ENCODE peak calls at places on chromosome 10, in six cellular contexts. One of them, this sample, is unnamed.

GRCh38 chr10:28842321-28842720 is 165.0 kb downstream of the BAMBI start:
- DNase-seq in hepatocyte: no peak
- DNase-seq in HepG2: no peak
- DNase-seq in SK-N-SH: no peak
- DNase-seq in lower lobe of right lung: no peak
- DNase-seq in RWPE1: no peak
- DNase-seq in this sample: no peak

GRCh38 chr10:99654791-99655190 is 4.5 kb upstream of the ENTPD7 start:
- DNase-seq in SK-N-SH: no peak
- DNase-seq in lower lobe of right lung: no peak
- DNase-seq in HepG2: no peak
- DNase-seq in RWPE1: peak; percentile 68
- DNase-seq in hepatocyte: no peak
- DNase-seq in this sample: no peak

GRCh38 chr10:118495499-118495898 is 99.9 kb downstream of the PRLHR start:
- DNase-seq in lower lobe of right lung: no peak
- DNase-seq in hepatocyte: no peak
- DNase-seq in HepG2: no peak
- DNase-seq in SK-N-SH: no peak
- DNase-seq in RWPE1: no peak
- DNase-seq in this sample: no peak

GRCh38 chr10:986881-987634 is 1.2 kb upstream of the GTPBP4 start:
- DNase-seq in lower lobe of right lung: no peak
- DNase-seq in hepatocyte: no peak
- DNase-seq in RWPE1: peak; percentile 50
- DNase-seq in SK-N-SH: no peak
- DNase-seq in HepG2: no peak
- DNase-seq in this sample: peak; percentile 92

GRCh38 chr10:130364631-130365030 is 228.4 kb downstream of the GLRX3 start:
- DNase-seq in hepatocyte: no peak
- DNase-seq in lower lobe of right lung: no peak
- DNase-seq in RWPE1: no peak
- DNase-seq in HepG2: no peak
- DNase-seq in SK-N-SH: no peak
- DNase-seq in this sample: no peak

GRCh38 chr10:125633517-125633999 is 49.4 kb downstream of the TEX36 start:
- DNase-seq in hepatocyte: no peak
- DNase-seq in HepG2: no peak
- DNase-seq in SK-N-SH: no peak
- DNase-seq in RWPE1: peak; percentile 28
- DNase-seq in lower lobe of right lung: no peak
- DNase-seq in this sample: no peak

GRCh38 chr10:72069751-72070501 is 18.4 kb downstream of the SPOCK2 start:
- DNase-seq in HepG2: no peak
- DNase-seq in SK-N-SH: no peak
- DNase-seq in hepatocyte: no peak
- DNase-seq in lower lobe of right lung: peak; percentile 31
- DNase-seq in RWPE1: no peak
- DNase-seq in this sample: no peak

GRCh38 chr10:71068811-71069411 is 143.5 kb upstream of the UNC5B start:
- DNase-seq in hepatocyte: no peak
- DNase-seq in SK-N-SH: peak; percentile 63
- DNase-seq in HepG2: no peak
- DNase-seq in lower lobe of right lung: no peak
- DNase-seq in RWPE1: peak; percentile 89
- DNase-seq in this sample: peak; percentile 95

GRCh38 chr10:129459762-129460539 is 7.1 kb upstream of the MGMT start:
- DNase-seq in RWPE1: no peak
- DNase-seq in HepG2: peak; percentile 61
- DNase-seq in SK-N-SH: no peak
- DNase-seq in lower lobe of right lung: no peak
- DNase-seq in hepatocyte: no peak
- DNase-seq in this sample: no peak

GRCh38 chr10:8051109-8051781 is 3.2 kb upstream of the GATA3 start:
- DNase-seq in RWPE1: no peak
- DNase-seq in lower lobe of right lung: no peak
- DNase-seq in hepatocyte: peak; percentile 24
- DNase-seq in SK-N-SH: peak; percentile 68
- DNase-seq in HepG2: no peak
- DNase-seq in this sample: peak; percentile 89

GRCh38 chr10:11110499-11110898 is 92.8 kb downstream of the CELF2 start:
- DNase-seq in hepatocyte: no peak
- DNase-seq in RWPE1: no peak
- DNase-seq in lower lobe of right lung: no peak
- DNase-seq in SK-N-SH: no peak
- DNase-seq in HepG2: no peak
- DNase-seq in this sample: no peak

GRCh38 chr10:88271736-88272135 is 311.4 kb downstream of the RNLS start:
- DNase-seq in lower lobe of right lung: no peak
- DNase-seq in hepatocyte: no peak
- DNase-seq in HepG2: no peak
- DNase-seq in SK-N-SH: no peak
- DNase-seq in RWPE1: no peak
- DNase-seq in this sample: no peak

GRCh38 chr10:99779335-99779734 is 3.1 kb upstream of the ABCC2 start:
- DNase-seq in HepG2: peak; percentile 76
- DNase-seq in SK-N-SH: no peak
- DNase-seq in RWPE1: peak; percentile 57
- DNase-seq in hepatocyte: peak; percentile 69
- DNase-seq in lower lobe of right lung: no peak
- DNase-seq in this sample: no peak

GRCh38 chr10:32415361-32415760 is 30.6 kb upstream of the CCDC7 start:
- DNase-seq in HepG2: no peak
- DNase-seq in hepatocyte: no peak
- DNase-seq in lower lobe of right lung: no peak
- DNase-seq in RWPE1: no peak
- DNase-seq in SK-N-SH: peak; percentile 38
- DNase-seq in this sample: no peak

GRCh38 chr10:4212111-4212635 is 427.2 kb upstream of the KLF6 start:
- DNase-seq in SK-N-SH: no peak
- DNase-seq in hepatocyte: no peak
- DNase-seq in RWPE1: no peak
- DNase-seq in HepG2: no peak
- DNase-seq in lower lobe of right lung: no peak
- DNase-seq in this sample: no peak

GRCh38 chr10:86293323-86293840 is 73.2 kb downstream of the GRID1 start:
- DNase-seq in hepatocyte: no peak
- DNase-seq in RWPE1: no peak
- DNase-seq in SK-N-SH: peak; percentile 14
- DNase-seq in HepG2: no peak
- DNase-seq in lower lobe of right lung: no peak
- DNase-seq in this sample: no peak

GRCh38 chr10:29297678-29298077 is 8.8 kb downstream of the LYZL1 start:
- DNase-seq in RWPE1: no peak
- DNase-seq in HepG2: no peak
- DNase-seq in SK-N-SH: no peak
- DNase-seq in hepatocyte: no peak
- DNase-seq in lower lobe of right lung: no peak
- DNase-seq in this sample: peak; percentile 37

GRCh38 chr10:55311823-55312431 is 510.9 kb upstream of the PCDH15 start:
- DNase-seq in RWPE1: peak; percentile 42
- DNase-seq in SK-N-SH: peak; percentile 14
- DNase-seq in hepatocyte: no peak
- DNase-seq in lower lobe of right lung: no peak
- DNase-seq in HepG2: no peak
- DNase-seq in this sample: no peak

DNA sequence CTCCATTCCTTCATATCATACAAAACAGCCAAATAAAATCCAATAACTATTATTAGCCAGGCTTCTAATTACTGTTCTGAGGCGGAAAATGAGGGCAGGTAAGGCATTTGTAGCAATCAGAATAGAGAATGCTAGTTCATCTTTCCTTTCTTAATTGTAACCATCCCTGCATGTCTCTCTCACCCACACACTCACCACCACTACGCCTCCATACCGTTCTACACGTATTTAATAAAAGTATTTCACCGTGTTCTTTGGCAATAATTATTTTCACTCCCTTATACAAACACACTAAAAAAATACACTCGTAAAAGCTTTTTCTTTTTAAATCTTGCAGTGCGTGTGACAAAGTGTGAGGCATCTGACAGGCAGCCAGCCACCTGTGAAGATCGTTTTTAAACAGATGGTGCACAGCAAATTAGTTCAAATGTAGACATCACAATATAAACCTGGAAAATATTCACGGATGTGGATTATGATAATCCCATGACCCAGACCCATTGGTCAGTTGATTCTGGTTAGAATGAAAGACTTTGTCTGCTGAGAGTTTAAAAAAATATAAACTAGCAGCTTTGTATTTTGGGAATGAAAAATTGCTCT is 653.6 kb downstream of the REEP3 start:
- DNase-seq in HepG2: no peak
- DNase-seq in RWPE1: no peak
- DNase-seq in SK-N-SH: no peak
- DNase-seq in lower lobe of right lung: no peak
- DNase-seq in hepatocyte: no peak
- DNase-seq in this sample: no peak
- TF ChIP-seq CTCF in HepG2: no peak
- TF ChIP-seq CTCF in RWPE1: no peak
- TF ChIP-seq CTCF in SK-N-SH: no peak
- TF ChIP-seq CTCF in lower lobe of right lung: no peak
- TF ChIP-seq CTCF in hepatocyte: no peak
- TF ChIP-seq CTCF in this sample: no peak

DNA sequence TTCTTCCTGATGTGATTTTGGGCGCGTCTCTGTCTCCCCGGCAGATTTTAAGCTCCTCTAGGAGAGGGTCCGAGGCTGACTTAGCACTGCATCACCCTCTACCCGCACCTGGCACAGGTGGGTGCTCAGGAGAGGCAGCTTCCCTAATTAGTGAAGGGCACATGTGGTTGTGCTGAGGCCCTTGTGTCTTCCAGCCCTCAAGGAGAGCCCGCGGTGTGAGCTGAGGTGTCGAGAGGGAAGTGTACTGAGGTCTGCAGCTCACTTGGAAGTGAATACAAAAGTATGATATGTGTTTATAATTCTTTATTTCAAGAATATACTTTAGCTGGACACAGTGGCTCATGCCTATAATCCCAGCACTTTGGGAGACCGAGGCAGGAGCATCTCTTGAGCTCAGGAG is 20.4 kb upstream of the JAKMIP3 start:
- DNase-seq in lower lobe of right lung: no peak
- DNase-seq in HepG2: no peak
- DNase-seq in RWPE1: no peak
- DNase-seq in hepatocyte: no peak
- DNase-seq in SK-N-SH: no peak
- DNase-seq in this sample: peak; percentile 61
- H3K27ac ChIP-seq in lower lobe of right lung: no peak overlapping the region
- H3K27ac ChIP-seq in HepG2: no peak overlapping the region
- H3K27ac ChIP-seq in RWPE1: no peak overlapping the region
- H3K27ac ChIP-seq in hepatocyte: no peak overlapping the region
- H3K27ac ChIP-seq in SK-N-SH: no peak overlapping the region
- H3K27ac ChIP-seq in this sample: no peak overlapping the region

GRCh38 chr10:79490400-79491081 is 21.8 kb upstream of the EIF5AL1 start:
- DNase-seq in hepatocyte: peak; percentile 41
- DNase-seq in HepG2: no peak
- DNase-seq in lower lobe of right lung: no peak
- DNase-seq in RWPE1: no peak
- DNase-seq in SK-N-SH: no peak
- DNase-seq in this sample: peak; percentile 80

GRCh38 chr10:79491171-79491835 is 21.0 kb upstream of the EIF5AL1 start:
- DNase-seq in RWPE1: no peak
- DNase-seq in HepG2: peak; percentile 20
- DNase-seq in lower lobe of right lung: no peak
- DNase-seq in hepatocyte: no peak
- DNase-seq in SK-N-SH: no peak
- DNase-seq in this sample: no peak

GRCh38 chr10:79492839-79493238 is 19.5 kb upstream of the EIF5AL1 start:
- DNase-seq in hepatocyte: peak; percentile 1
- DNase-seq in SK-N-SH: no peak
- DNase-seq in RWPE1: no peak
- DNase-seq in HepG2: no peak
- DNase-seq in lower lobe of right lung: no peak
- DNase-seq in this sample: no peak

GRCh38 chr10:79493806-79494205 is 18.5 kb upstream of the EIF5AL1 start:
- DNase-seq in lower lobe of right lung: no peak
- DNase-seq in hepatocyte: peak; percentile 1
- DNase-seq in HepG2: no peak
- DNase-seq in RWPE1: no peak
- DNase-seq in SK-N-SH: no peak
- DNase-seq in this sample: no peak

GRCh38 chr10:79492256-79492655 is 20.1 kb upstream of the EIF5AL1 start:
- DNase-seq in RWPE1: no peak
- DNase-seq in HepG2: no peak
- DNase-seq in hepatocyte: peak; percentile 1
- DNase-seq in lower lobe of right lung: no peak
- DNase-seq in SK-N-SH: no peak
- DNase-seq in this sample: no peak
- TF ChIP-seq CTCF in RWPE1: no peak
- TF ChIP-seq CTCF in HepG2: no peak
- TF ChIP-seq CTCF in hepatocyte: no peak
- TF ChIP-seq CTCF in lower lobe of right lung: no peak
- TF ChIP-seq CTCF in SK-N-SH: no peak
- TF ChIP-seq CTCF in this sample: no peak

DNA sequence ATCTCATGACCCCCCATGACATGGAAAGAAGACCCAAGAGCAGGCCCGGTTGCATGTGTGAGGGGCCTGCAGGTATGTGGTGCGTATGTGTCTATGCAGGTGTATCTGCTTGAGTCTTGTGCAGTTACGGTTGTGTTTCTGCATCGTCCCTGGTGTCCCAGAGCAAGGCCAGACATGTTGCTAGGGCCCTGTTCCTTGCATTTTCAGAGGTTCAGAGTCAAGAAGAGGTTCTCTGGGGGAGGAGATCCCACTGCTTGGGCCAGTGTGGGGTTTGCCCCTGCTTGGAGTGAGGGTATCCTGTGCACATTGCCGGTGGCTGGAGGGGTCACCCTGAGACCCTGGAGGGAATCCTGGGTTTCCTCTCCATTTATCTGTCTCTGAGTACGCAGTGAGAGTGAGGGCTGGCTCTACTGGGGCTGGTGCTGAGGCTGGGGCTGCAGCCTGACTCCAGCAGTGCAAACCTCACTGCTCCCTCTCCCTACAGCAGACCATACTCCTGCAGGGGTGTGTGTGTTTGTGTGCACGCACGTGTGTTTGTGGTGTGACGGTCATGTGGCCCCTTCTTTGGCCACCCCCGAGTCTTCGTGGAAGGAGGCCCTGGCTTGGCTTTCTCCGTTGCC is 4.1 kb downstream of the TRIM8 start:
- DNase-seq in RWPE1: no peak
- DNase-seq in SK-N-SH: no peak
- DNase-seq in lower lobe of right lung: no peak
- DNase-seq in HepG2: no peak
- DNase-seq in hepatocyte: no peak
- DNase-seq in this sample: peak; percentile 78
- H3K27ac ChIP-seq in RWPE1: peak overlapping the region; percentile 100
- H3K27ac ChIP-seq in SK-N-SH: peak overlapping the region; percentile 1
- H3K27ac ChIP-seq in lower lobe of right lung: peak overlapping the region; percentile 99
- H3K27ac ChIP-seq in HepG2: no peak overlapping the region
- H3K27ac ChIP-seq in hepatocyte: no peak overlapping the region
- H3K27ac ChIP-seq in this sample: no peak overlapping the region

This sample was measured in osteoblast.